ENCODE peak calls at places on chromosomes 11 and 22, in six cellular contexts. I is A549, P is AG10803, T is heart right ventricle, B is GM12865, L is upper lobe of left lung. Z is an unnamed sample.
A peak's percentile ranks its signal among the peaks of the same experiment; 100 is the strongest.

GRCh38 chr11:69744435-69744834 is 30.7 kb downstream of the FGF4 start:
- DNase-seq in I (no peak), P (peak; percentile 59), T (no peak), B (no peak), L (peak; percentile 31), Z (peak; percentile 81)

GRCh38 chr22:21834869-21835268 is 32.6 kb downstream of the MAPK1 start:
- DNase-seq in I (no peak), P (no peak), T (no peak), B (peak; percentile 44), L (no peak), Z (no peak)

GRCh38 chr22:31947296-31947695 is 3.0 kb downstream of the YWHAH start:
- DNase-seq in I (peak; percentile 31), P (no peak), T (no peak), B (peak; percentile 69), L (no peak), Z (peak; percentile 62)

GRCh38 chr11:43359432-43359818 is 705 bp downstream of the TTC17 start:
- DNase-seq in I (peak; percentile 35), P (peak; percentile 26), T (no peak), B (peak; percentile 78), L (peak; percentile 30), Z (peak; percentile 57)

GRCh38 chr11:34050967-34051348 is 573 bp upstream of the CAPRIN1 start:
- DNase-seq in I (no peak), P (no peak), T (no peak), B (no peak), L (no peak), Z (peak; percentile 50)

GRCh38 chr11:61888043-61888442 is 3.3 kb downstream of the FADS3 start:
- DNase-seq in I (no peak), P (peak; percentile 95), T (peak; percentile 83), B (no peak), L (peak; percentile 72), Z (peak; percentile 90)

GRCh38 chr11:61718613-61719302 is 33.7 kb upstream of the MYRF start:
- DNase-seq in I (no peak), P (peak; percentile 60), T (no peak), B (no peak), L (no peak), Z (peak; percentile 63)

GRCh38 chr11:10497371-10498021 is 42.4 kb downstream of the AMPD3 start:
- DNase-seq in I (no peak), P (no peak), T (no peak), B (no peak), L (no peak), Z (no peak)

GRCh38 chr11:36499325-36499724 is 10.7 kb downstream of the TRAF6 start:
- DNase-seq in I (no peak), P (no peak), T (no peak), B (no peak), L (no peak), Z (no peak)

GRCh38 chr22:35525687-35526332 is 14.8 kb upstream of the RASD2 start:
- DNase-seq in I (no peak), P (no peak), T (no peak), B (no peak), L (no peak), Z (no peak)

GRCh38 chr11:118997627-118998387 is at the start of gene CENATAC:
- DNase-seq in I (peak; percentile 92), P (peak; percentile 81), T (peak; percentile 98), B (peak; percentile 95), L (peak; percentile 97), Z (peak; percentile 86)
- TF ChIP-seq CTCF in I (no peak), P (no peak), T (peak; percentile 30), B (peak; percentile 11), L (no peak), Z (no peak)

DNA sequence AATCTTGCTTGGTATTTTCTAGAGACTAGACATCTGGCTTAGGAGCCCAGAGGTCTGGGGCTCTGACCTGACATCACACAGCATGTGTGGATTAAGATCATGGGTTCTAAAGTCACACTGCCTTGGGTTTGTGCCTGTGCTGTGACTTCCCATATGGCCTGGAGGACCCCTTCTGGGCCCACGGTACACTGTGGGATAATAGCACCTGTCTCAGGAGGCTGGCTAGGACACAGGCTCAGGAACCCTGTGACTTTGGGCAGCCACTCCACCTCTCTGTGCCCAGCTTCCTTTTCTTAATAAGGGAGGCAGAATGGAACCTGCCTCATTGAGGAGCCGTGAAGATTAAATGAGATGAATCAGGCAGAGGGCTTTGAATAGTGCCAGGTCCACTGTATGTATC is 99.2 kb upstream of the B3GAT1 start:
- DNase-seq in I (no peak), P (no peak), T (no peak), B (no peak), L (no peak), Z (no peak)
- H3K4me3 ChIP-seq in I (no peak overlapping the region), P (no peak overlapping the region), T (no peak overlapping the region), B (no peak overlapping the region), L (no peak overlapping the region), Z (no peak overlapping the region)

DNA sequence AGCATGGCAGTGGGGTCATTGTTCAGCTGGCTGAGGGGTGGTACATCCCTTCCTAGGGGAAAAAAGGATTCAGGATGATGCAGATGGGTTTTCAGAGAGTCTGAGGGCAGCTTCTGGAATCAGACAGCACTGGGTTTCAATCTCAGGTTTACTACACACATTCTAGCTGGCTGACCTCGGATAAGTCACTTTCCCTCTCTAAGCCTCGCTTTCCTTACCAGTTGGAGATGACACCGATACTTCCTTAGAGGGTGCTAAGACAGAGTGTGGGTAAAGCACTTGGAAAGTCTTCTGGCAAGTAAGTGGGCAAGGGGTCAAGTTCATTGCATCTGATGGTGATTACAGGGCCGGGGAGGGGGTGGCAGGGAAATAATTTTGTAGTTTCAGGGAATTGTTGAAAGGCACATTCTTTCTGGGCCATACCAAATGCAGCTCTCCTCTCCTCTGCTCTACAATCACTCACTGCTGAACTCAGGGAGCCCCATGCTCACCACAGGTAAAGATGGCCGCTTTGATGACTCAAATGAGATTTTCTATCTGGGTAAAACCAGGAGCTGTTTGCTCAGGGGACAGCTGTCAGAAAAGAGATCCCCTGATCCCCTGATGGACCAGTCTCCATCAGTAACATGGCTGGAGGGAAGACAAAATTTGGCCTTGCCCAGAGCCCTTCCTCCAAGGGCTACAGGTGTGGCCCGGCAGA is 6.5 kb upstream of the MIAT start:
- DNase-seq in I (no peak), P (no peak), T (no peak), B (peak; percentile 46), L (no peak), Z (no peak)
- TF ChIP-seq CTCF in I (no peak), P (no peak), T (no peak), B (no peak), L (no peak), Z (no peak)

GRCh38 chr11:88508808-88509581 is 171.5 kb upstream of the CTSC start:
- DNase-seq in I (no peak), P (peak; percentile 19), T (peak; percentile 32), B (no peak), L (peak; percentile 27), Z (peak; percentile 23)
- H3K4me3 ChIP-seq in I (peak overlapping the region; percentile 42), P (peak overlapping the region; percentile 43), T (peak overlapping the region; percentile 51), B (no peak overlapping the region), L (peak overlapping the region; percentile 51), Z (peak overlapping the region; percentile 54)